ENCODE peak calls at places on chromosomes 16 and 17, in ten cellular contexts. K is neural progenitor cell, M is ovary, E is cardiac muscle cell, D is spleen, B is transverse colon, C is sigmoid colon, S is tibial artery, O is adrenal gland, X is endodermal cell. V is an unnamed sample. For H3K9me3, the result is how much of the 10 kb centered on the place peaks cover.

GRCh38 chr17:62627904-62628603 is 584 bp downstream of the MRC2 start:
- DNase-seq in O (no peak), X (no peak), K (peak), C (peak), M (peak), D (no peak), S (peak), E (peak), B (peak), V (peak)

GRCh38 chr16:11511801-11512200 is 74.9 kb downstream of the LITAF start:
- DNase-seq in M (no peak), E (no peak), D (no peak), C (no peak), O (no peak), K (no peak), S (no peak), X (no peak), B (no peak), V (no peak)

GRCh38 chr16:20744922-20745440 is 3.4 kb upstream of the THUMPD1 start:
- DNase-seq in K (no peak), C (no peak), X (no peak), B (no peak), D (peak), M (no peak), S (no peak), O (no peak), E (peak), V (no peak)

GRCh38 chr17:77325826-77326581 is 185.2 kb downstream of the SEC14L1 start:
- DNase-seq in E (no peak), M (peak), C (peak), X (peak), O (no peak), S (peak), B (peak), D (peak), K (no peak), V (no peak)

GRCh38 chr16:50836121-50836541 is 94.2 kb downstream of the CYLD start:
- DNase-seq in X (peak), B (no peak), E (peak), D (no peak), S (no peak), K (no peak), O (no peak), C (no peak), M (no peak), V (no peak)

GRCh38 chr16:88503771-88504488 is 50.9 kb downstream of the ZFPM1 start:
- DNase-seq in X (no peak), M (no peak), K (no peak), B (no peak), D (no peak), C (no peak), O (no peak), E (no peak), S (no peak), V (no peak)

GRCh38 chr17:56600246-56600645 is 6.7 kb downstream of the NOG start:
- DNase-seq in D (no peak), M (no peak), O (no peak), K (no peak), C (no peak), X (no peak), B (no peak), E (no peak), S (no peak), V (no peak)

GRCh38 chr17:78111012-78111726 is 17.4 kb downstream of the TMC6 start:
- DNase-seq in O (no peak), K (no peak), X (no peak), B (no peak), E (no peak), D (no peak), M (no peak), C (peak), S (peak), V (peak)

GRCh38 chr17:18362509-18363020 is 785 bp downstream of the SHMT1 start:
- DNase-seq in X (peak), E (peak), O (peak), B (peak), D (no peak), M (peak), S (peak), K (peak), C (peak), V (peak)

GRCh38 chr16:56615353-56615752 is 7.0 kb downstream of the MT2A start:
- DNase-seq in D (no peak), C (no peak), M (no peak), S (no peak), B (no peak), O (no peak), K (no peak), X (no peak), E (peak), V (no peak)

GRCh38 chr16:10578474-10579316 is 1.7 kb downstream of the EMP2 start:
- DNase-seq in C (no peak), S (no peak), X (no peak), M (peak), K (no peak), B (peak), O (no peak), E (no peak), D (no peak), V (no peak)

DNA sequence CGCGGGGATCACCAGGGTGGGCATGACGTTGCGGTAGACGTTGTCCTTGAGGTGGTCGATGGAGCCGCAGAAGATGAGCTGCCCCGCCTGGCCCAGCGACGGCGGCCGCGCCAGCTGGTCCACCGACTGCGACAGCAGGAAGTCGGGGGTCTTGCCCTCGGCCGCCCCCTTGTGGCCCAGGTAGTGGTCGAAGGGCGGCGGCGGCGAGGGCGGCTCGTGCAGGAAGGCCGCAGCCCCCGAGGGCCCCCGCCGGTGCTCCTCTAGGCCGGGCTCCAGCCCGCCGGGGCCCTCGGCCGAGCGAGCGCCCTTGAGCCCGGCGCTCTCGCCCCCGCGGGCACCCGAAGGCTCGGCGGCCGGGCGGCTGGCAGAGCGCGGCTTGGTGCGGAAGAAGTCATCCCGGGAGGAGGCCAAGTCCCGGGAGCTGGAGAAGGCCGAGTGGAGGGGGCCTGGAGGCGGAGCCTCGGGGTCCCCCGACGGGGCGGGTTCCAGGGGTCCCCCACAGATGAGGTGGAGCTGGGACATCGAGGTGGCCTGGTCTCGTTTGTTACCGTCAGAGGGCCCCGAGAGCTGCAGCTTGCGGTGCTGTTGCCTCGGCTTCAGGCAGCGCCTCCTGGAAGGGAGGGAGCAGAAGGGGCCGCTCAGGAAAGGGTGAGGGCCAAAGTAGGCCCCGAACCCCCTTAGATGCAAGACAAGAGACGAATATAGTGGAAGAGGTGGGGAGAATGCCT is 8.9 kb downstream of the FAM171A2 start:
- DNase-seq in K (peak), D (peak), M (no peak), C (no peak), X (peak), E (peak), S (no peak), O (peak), B (peak), V (peak)
- TF ChIP-seq CTCF in K (peak), D (no peak), M (no peak), C (no peak), X (peak), E (peak), S (no peak), O (no peak), B (no peak), V (peak)

GRCh38 chr17:82164853-82165252 is 47.8 kb downstream of the CCDC57 start:
- DNase-seq in M (no peak), C (no peak), O (no peak), E (no peak), D (no peak), B (no peak), S (no peak), X (no peak), K (no peak), V (no peak)

GRCh38 chr17:82157046-82158035 is 55.3 kb downstream of the CCDC57 start:
- DNase-seq in X (peak), C (no peak), B (no peak), M (no peak), D (peak), O (no peak), E (no peak), S (no peak), K (no peak), V (no peak)

GRCh38 chr17:82160081-82160480 is 52.6 kb downstream of the CCDC57 start:
- DNase-seq in S (no peak), D (no peak), X (no peak), E (no peak), M (no peak), B (no peak), C (no peak), O (no peak), K (no peak), V (no peak)

GRCh38 chr17:82158825-82159224 is 53.8 kb downstream of the CCDC57 start:
- DNase-seq in B (no peak), K (no peak), O (no peak), S (no peak), C (no peak), E (no peak), X (no peak), M (no peak), D (no peak), V (no peak)

GRCh38 chr17:82161216-82161615 is 51.4 kb downstream of the CCDC57 start:
- DNase-seq in K (no peak), S (no peak), X (no peak), M (no peak), E (no peak), D (no peak), O (no peak), B (no peak), C (no peak), V (no peak)
- H3K9me3 ChIP-seq in K (under half), S (under half), X (under half), M (under half), E (under half), D (under half), O (under half), B (under half), C (under half), V (under half)

GRCh38 chr16:2773188-2773968 is 3.7 kb downstream of the ELOB start:
- DNase-seq in M (no peak), D (peak), E (no peak), K (no peak), C (no peak), O (no peak), X (no peak), S (no peak), B (no peak), V (no peak)
- TF ChIP-seq CTCF in M (no peak), D (no peak), E (no peak), K (no peak), C (no peak), O (no peak), X (no peak), S (no peak), B (no peak), V (no peak)

GRCh38 chr17:81167194-81167524 is 1.1 kb upstream of the AATK start:
- DNase-seq in C (no peak), B (no peak), O (no peak), X (no peak), E (no peak), S (no peak), D (no peak), K (no peak), M (no peak), V (no peak)
- H3K9me3 ChIP-seq in C (under half), B (under half), O (under half), X (under half), E (under half), S (under half), D (under half), K (under half), M (under half), V (under half)

DNA sequence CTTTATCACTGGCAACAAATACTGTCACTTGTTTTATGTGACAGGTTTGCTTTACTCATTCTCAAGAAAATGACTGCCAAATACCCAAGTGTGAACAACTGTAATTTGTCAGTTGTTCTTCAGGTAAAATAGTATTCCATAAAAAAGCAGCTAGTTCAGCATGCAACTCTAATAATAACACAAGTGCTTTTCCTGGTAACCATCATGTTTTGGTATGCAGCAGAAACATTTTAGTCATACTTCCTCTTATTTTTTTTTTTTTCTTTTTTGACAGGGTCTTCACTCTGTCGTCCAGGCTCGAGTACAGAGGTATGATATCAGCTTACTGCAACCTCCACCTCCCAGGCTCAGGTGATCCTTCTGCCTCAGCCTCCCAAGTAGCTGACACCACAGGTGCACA is 4.6 kb downstream of the TERF2 start:
- DNase-seq in S (no peak), D (no peak), O (no peak), C (no peak), B (no peak), X (no peak), K (no peak), E (no peak), M (no peak), V (no peak)
- TF ChIP-seq CTCF in S (no peak), D (no peak), O (no peak), C (no peak), B (no peak), X (no peak), K (no peak), E (no peak), M (no peak), V (no peak)

GRCh38 chr16:844638-845348 is 44.3 kb upstream of the GNG13 start:
- DNase-seq in E (no peak), O (peak), B (no peak), S (no peak), C (peak), X (no peak), D (no peak), K (no peak), M (no peak), V (peak)

GRCh38 chr16:842631-843560 is 42.4 kb upstream of the GNG13 start:
- DNase-seq in M (no peak), C (no peak), D (no peak), X (no peak), B (no peak), K (no peak), S (no peak), O (peak), E (no peak), V (peak)

GRCh38 chr16:843771-844170 is 43.2 kb upstream of the GNG13 start:
- DNase-seq in K (no peak), O (peak), S (no peak), D (no peak), B (no peak), C (no peak), X (no peak), M (no peak), E (no peak), V (no peak)

GRCh38 chr16:847151-847550 is 46.6 kb upstream of the GNG13 start:
- DNase-seq in M (no peak), K (no peak), E (no peak), D (no peak), O (peak), C (peak), S (no peak), X (no peak), B (no peak), V (no peak)

DNA sequence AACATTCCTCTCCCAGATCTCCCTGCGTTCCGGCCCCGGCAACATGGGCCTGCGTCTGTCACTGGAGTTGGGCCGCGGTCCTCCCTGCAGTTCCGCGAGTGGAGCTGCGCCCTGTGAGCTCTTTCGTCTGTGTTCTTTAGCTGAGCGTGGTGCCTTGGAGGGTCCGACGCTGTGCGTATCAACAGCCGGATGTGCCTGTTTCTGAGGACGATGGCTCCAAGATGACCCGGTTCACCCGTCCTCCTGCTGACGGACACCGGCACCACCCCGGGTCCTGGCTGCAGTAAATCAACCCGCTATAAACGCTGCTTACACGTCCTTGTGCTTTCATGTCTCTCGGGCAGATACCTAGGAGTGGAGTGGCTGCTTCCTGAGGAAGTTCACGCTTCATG is 44.8 kb upstream of the GNG13 start:
- DNase-seq in S (no peak), E (no peak), M (no peak), B (no peak), D (no peak), O (peak), C (no peak), K (no peak), X (no peak), V (peak)
- H3K9me3 ChIP-seq in S (under half), E (under half), M (under half), B (under half), D (under half), O (under half), C (under half), K (under half), X (under half), V (under half)

V was measured in psoas muscle.